ENCODE peak calls at places on chromosomes 3 and 15, in six cellular contexts. F is fibroblast of lung, Q is neural progenitor cell, T is astrocyte, P is endothelial cell of umbilical vein, U is GM23338. S is an unnamed sample.

GRCh38 chr3:32359766-32360513 is 31.7 kb upstream of the CMTM7 start:
- DNase-seq in U (peak), F (no peak), P (no peak), Q (peak), T (no peak), S (no peak)

GRCh38 chr15:63553388-63553791 is 43.8 kb upstream of the FBXL22 start:
- DNase-seq in U (peak), P (peak), Q (no peak), T (peak), F (peak), S (peak)

GRCh38 chr3:185519021-185519420 is 20.2 kb upstream of the TMEM41A start:
- DNase-seq in T (no peak), U (peak), F (no peak), Q (no peak), P (no peak), S (no peak)

GRCh38 chr15:44811347-44811746 is 75.0 kb downstream of the TRIM69 start:
- DNase-seq in F (no peak), T (no peak), U (no peak), P (no peak), Q (no peak), S (no peak)

GRCh38 chr3:120516142-120516541 is 65.3 kb upstream of the FSTL1 start:
- DNase-seq in Q (no peak), T (no peak), U (no peak), P (no peak), F (no peak), S (no peak)

GRCh38 chr15:79522656-79523055 is 90.5 kb downstream of the MINAR1 start:
- DNase-seq in F (peak), U (no peak), P (no peak), Q (peak), T (peak), S (no peak)

GRCh38 chr15:40754574-40754882 is 526 bp downstream of the RMDN3 start:
- DNase-seq in T (no peak), F (no peak), U (peak), P (peak), Q (peak), S (no peak)

GRCh38 chr3:131596884-131597283 is 94.1 kb upstream of the MRPL3 start:
- DNase-seq in Q (no peak), T (no peak), P (no peak), F (no peak), U (no peak), S (no peak)

GRCh38 chr15:87609474-87609873 is 647.1 kb downstream of the NTRK3 start:
- DNase-seq in U (no peak), T (peak), F (peak), Q (no peak), P (peak), S (peak)

GRCh38 chr3:160826408-160826807 is 70.4 kb downstream of the PPM1L start:
- DNase-seq in F (no peak), T (no peak), Q (no peak), U (no peak), P (no peak), S (no peak)
- TF ChIP-seq CTCF in F (no peak), T (no peak), Q (no peak), U (no peak), P (no peak), S (no peak)

GRCh38 chr15:67821784-67822451 is 3.4 kb upstream of the SKOR1 start:
- DNase-seq in U (peak), P (no peak), F (no peak), Q (peak), T (no peak), S (no peak)

GRCh38 chr15:67824900-67825879 is at the start of gene SKOR1:
- DNase-seq in T (peak), U (peak), Q (peak), F (peak), P (no peak), S (no peak)

GRCh38 chr15:67824157-67824899 is 981 bp upstream of the SKOR1 start:
- DNase-seq in P (no peak), U (peak), T (no peak), F (no peak), Q (no peak), S (no peak)

GRCh38 chr15:67822537-67823370 is 2.6 kb upstream of the SKOR1 start:
- DNase-seq in Q (no peak), P (no peak), U (peak), F (no peak), T (no peak), S (no peak)

DNA sequence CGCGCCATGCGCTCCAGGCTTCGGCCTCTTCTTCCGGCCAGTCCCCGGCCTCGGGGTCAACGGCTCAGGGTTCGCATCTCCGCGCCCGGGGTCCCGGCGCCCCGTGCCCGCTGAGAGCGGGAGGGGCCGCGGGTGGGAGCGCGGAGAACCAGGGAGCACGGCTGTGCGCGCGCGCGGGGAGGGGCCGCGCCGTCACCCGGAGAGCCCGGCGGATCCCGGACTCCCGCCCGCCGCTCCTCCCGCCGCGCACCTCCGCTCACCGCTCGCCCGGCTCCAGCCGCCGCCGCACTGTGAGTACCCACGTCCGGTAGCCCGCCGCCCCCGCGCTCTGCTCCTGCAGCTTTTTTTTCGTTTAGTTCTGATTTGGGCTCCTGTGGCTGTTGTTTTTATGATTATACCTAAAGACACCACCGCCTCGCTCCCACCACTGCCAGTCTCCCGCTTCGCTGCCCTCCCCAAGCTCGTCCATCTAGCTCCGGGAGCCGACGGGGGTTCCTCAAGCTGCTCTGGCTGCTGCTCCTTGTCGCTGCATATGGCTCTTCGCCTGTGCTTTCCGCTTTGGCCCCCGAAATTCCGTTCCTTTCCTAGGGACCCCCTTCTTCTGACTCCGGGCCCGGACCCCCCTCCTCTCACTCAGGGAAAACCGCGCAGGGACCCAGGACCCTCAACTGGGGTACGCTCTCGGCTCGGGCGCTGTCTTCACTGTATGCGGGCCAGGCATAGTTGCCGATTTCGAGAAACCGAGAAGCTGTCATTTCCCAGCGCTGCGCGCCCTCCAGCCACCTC is 1.7 kb upstream of the SKOR1 start:
- DNase-seq in P (no peak), Q (peak), F (no peak), U (peak), T (no peak), S (no peak)
- TF ChIP-seq EZH2 in P (peak), Q (peak), F (peak), U (peak), T (peak), S (peak)

GRCh38 chr15:86044981-86045380 is 34.7 kb upstream of the AGBL1 start:
- DNase-seq in U (peak), P (no peak), T (no peak), F (no peak), Q (peak), S (no peak)
- TF ChIP-seq CTCF in U (peak), P (no peak), T (no peak), F (no peak), Q (peak), S (no peak)

DNA sequence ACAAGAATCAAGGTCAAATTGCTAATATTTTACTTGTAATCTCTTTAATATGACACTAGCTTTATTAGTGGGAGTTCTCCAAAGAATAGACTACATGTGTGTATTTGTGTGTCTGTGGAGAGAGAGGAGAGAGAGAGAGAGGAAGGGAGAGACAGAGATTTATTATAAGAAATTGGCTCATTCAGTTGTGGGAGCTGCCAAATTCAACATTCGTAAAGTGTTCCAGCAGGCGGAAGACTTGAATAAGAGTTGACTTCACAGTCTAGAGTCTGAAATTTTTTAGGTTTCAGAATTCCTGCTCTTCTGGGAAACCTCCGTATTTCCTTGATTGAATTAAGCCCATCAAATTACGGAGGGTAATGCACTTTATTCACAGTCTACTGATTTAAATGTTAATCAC is 4.7 kb upstream of the CLDN1 start:
- DNase-seq in U (no peak), P (no peak), F (peak), T (peak), Q (no peak), S (peak)
- TF ChIP-seq EZH2 in U (no peak), P (no peak), F (no peak), T (no peak), Q (no peak), S (no peak)

GRCh38 chr3:149011676-149012075 is 20.3 kb downstream of the GYG1 start:
- DNase-seq in U (no peak), F (no peak), T (no peak), Q (no peak), P (no peak), S (no peak)
- TF ChIP-seq CTCF in U (no peak), F (no peak), T (no peak), Q (no peak), P (no peak), S (no peak)

GRCh38 chr15:47675735-47676134 is 41.6 kb upstream of the SEMA6D start:
- DNase-seq in P (no peak), F (no peak), Q (peak), T (no peak), U (peak), S (peak)
- TF ChIP-seq EZH2 in P (no peak), F (no peak), Q (no peak), T (no peak), U (no peak), S (no peak)